ENCODE peak calls at places on chromosomes 13 and 19, in five cellular contexts. Q is SK-N-SH, L is transverse colon, K is GM23338, W is spleen. U is an unnamed sample.

GRCh38 chr13:32426191-32426980 is 1.5 kb downstream of the N4BP2L1 start:
- DNase-seq in Q (no peak), L (peak), K (no peak), W (peak), U (no peak)

GRCh38 chr13:99575376-99575775 is 74.1 kb downstream of the TM9SF2 start:
- DNase-seq in Q (no peak), L (no peak), K (peak), W (no peak), U (no peak)

GRCh38 chr13:51840141-51840540 is 4.8 kb downstream of the TMEM272 start:
- DNase-seq in Q (no peak), L (no peak), K (no peak), W (no peak), U (no peak)

GRCh38 chr19:12331211-12331941 is 2.1 kb downstream of the ZNF563 start:
- DNase-seq in Q (no peak), L (peak), K (no peak), W (peak), U (no peak)

GRCh38 chr19:32691952-32692726 is 518 bp downstream of the NUDT19 start:
- DNase-seq in Q (peak), L (peak), K (peak), W (peak), U (no peak)

GRCh38 chr13:110496281-110496680 is 65.2 kb downstream of the RAB20 start:
- DNase-seq in Q (no peak), L (no peak), K (no peak), W (no peak), U (no peak)

GRCh38 chr13:112213467-112214245 is 146.7 kb downstream of the SOX1 start:
- DNase-seq in Q (no peak), L (peak), K (no peak), W (no peak), U (no peak)

GRCh38 chr19:33456845-33457220 is 64.8 kb downstream of the PEPD start:
- DNase-seq in Q (no peak), L (no peak), K (no peak), W (peak), U (no peak)

GRCh38 chr19:35295792-35296462 is 4.0 kb downstream of the MAG start:
- DNase-seq in Q (no peak), L (peak), K (peak), W (peak), U (no peak)

GRCh38 chr13:93552596-93552995 is 326.0 kb downstream of the GPC6 start:
- DNase-seq in Q (no peak), L (no peak), K (peak), W (no peak), U (no peak)

GRCh38 chr13:47764817-47765216 is 236.3 kb downstream of the SUCLA2 start:
- DNase-seq in Q (no peak), L (no peak), K (no peak), W (no peak), U (no peak)

GRCh38 chr13:77298403-77298802 is 28.5 kb downstream of the MYCBP2 start:
- DNase-seq in Q (no peak), L (no peak), K (no peak), W (no peak), U (no peak)

GRCh38 chr19:18657590-18658365 is 20.9 kb downstream of the KLHL26 start:
- DNase-seq in Q (peak), L (no peak), K (peak), W (no peak), U (no peak)
- TF ChIP-seq POLR2AphosphoS5 in Q (no peak), L (no peak), K (no peak), W (no peak), U (peak)

DNA sequence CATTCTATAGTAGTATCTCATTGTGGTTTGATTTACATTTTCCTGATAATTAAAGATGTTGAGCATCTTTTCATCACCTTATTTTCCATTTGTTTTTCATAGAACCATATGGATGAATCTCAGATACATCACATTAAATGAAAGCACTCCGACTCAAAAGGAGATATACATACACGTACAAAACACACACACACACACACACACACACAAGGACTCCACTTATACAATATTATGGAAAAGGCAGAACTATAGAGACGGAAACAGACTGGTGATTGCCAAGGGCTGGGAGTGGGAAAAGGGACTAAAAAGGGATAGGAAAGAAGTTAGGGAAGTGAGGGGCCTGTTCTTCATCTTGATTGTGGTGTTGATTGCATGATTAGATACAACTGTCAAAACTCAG is 24.3 kb downstream of the ZNF585A start:
- DNase-seq in Q (no peak), L (no peak), K (no peak), W (no peak), U (no peak)
- H3K4me3 ChIP-seq in Q (no peak), L (no peak), K (no peak), W (no peak), U (no peak)

GRCh38 chr19:38639679-38640078 is 7.8 kb upstream of the ACTN4 start:
- DNase-seq in Q (no peak), L (no peak), K (no peak), W (no peak), U (no peak)
- TF ChIP-seq POLR2AphosphoS5 in Q (no peak), L (no peak), K (no peak), W (no peak), U (no peak)

GRCh38 chr19:10603873-10604459 is 16.9 kb upstream of the AP1M2 start:
- DNase-seq in Q (peak), L (peak), K (no peak), W (no peak), U (no peak)

GRCh38 chr19:10602330-10603083 is 15.4 kb upstream of the AP1M2 start:
- DNase-seq in Q (peak), L (peak), K (peak), W (peak), U (peak)

GRCh38 chr19:10600149-10600548 is 13.0 kb upstream of the AP1M2 start:
- DNase-seq in Q (no peak), L (no peak), K (no peak), W (no peak), U (no peak)

GRCh38 chr19:10603084-10603872 is 16.2 kb upstream of the AP1M2 start:
- DNase-seq in Q (peak), L (peak), K (peak), W (peak), U (no peak)

DNA sequence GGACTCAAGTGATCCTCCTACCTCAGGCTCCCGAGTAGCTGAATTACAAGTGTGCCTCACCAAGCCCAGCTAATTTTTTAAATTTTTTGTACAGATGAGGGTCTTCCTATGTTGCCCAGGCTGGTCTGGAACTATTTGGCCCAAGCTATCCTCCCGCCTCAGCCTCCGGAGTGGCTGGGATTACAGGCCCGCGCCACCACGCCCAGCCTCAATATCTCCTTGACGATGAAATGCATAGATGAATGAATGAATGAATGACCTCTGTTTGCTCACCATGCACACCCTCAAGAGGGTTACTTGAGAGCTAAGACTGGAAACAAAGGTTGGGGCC is 14.9 kb upstream of the AP1M2 start:
- DNase-seq in Q (no peak), L (no peak), K (no peak), W (no peak), U (no peak)
- H3K4me3 ChIP-seq in Q (no peak), L (no peak), K (no peak), W (peak), U (peak)

GRCh38 chr19:49687150-49687549 is 2.2 kb upstream of the ADM5 start:
- DNase-seq in Q (no peak), L (no peak), K (no peak), W (no peak), U (no peak)
- TF ChIP-seq POLR2AphosphoS5 in Q (no peak), L (no peak), K (no peak), W (no peak), U (no peak)

GRCh38 chr13:28297341-28297740 is 159.0 kb downstream of the PAN3 start:
- DNase-seq in Q (no peak), L (no peak), K (peak), W (no peak), U (no peak)

GRCh38 chr13:28301839-28302238 is 163.5 kb downstream of the PAN3 start:
- DNase-seq in Q (no peak), L (no peak), K (peak), W (no peak), U (no peak)

DNA sequence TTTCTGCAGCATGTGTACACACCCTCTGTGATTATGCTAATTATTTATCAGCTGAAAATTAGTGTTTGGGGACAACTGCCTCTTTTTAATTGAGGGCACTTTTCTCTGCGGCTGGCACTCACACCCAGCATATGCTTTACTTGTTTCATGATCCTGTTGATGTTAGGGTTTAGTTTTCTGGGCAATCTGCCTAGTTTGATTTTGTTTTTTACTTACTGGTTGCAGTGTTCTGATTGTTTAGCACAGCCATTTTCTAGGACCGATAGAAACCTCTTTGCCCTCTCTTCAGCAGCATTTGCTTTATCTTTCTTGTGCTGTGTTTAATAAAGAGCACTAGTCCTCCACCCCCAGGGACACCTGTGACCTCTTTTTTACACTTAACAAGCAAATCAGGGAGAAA is 161.6 kb downstream of the PAN3 start:
- DNase-seq in Q (no peak), L (no peak), K (no peak), W (no peak), U (no peak)
- H3K4me3 ChIP-seq in Q (no peak), L (no peak), K (no peak), W (no peak), U (no peak)

DNA sequence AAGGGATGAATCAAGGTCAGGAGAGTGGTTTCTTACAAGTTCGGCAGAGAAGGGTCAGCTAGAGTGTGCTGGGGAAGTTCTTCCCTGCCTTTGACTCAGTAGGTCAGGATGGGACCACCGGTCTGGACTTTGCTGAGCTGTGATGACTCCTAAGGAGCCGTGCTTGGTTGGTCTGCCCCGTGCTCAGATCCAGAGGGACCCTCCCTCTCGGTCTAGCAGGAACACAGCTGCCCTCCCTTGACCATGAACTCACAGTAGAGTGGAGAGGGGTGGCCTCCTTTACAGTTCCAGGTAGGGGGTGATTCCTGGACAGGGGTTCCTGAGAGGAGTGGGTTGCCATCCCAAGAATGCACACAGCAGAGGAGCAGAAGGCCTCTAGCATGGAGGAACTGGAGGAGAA is 4.3 kb downstream of the RPS19 start:
- DNase-seq in Q (no peak), L (no peak), K (no peak), W (no peak), U (no peak)
- TF ChIP-seq POLR2AphosphoS5 in Q (no peak), L (no peak), K (peak), W (peak), U (no peak)

DNA sequence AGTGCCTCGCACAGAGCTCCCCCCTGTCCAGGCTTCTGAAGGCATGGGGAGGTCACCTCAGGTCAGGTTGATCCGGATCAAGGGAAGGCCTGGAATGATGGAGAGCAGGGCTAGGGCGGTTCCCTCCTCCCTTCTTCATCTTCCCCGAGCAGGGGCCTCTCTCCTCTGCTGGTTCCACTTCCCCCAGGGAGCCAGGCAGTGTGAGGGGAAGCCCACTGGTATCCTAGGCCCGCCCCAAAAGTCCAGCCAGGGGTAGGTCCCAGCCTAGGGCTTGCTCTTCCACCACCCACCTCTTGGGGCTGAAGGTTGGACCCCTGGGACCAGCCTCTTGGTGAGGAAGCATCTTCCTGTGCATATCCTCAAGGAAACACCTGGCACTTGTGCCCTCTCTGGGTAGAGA is 16.4 kb upstream of the PRR19 start:
- DNase-seq in Q (no peak), L (no peak), K (no peak), W (peak), U (no peak)
- H3K4me3 ChIP-seq in Q (peak), L (no peak), K (peak), W (peak), U (peak)

DNA sequence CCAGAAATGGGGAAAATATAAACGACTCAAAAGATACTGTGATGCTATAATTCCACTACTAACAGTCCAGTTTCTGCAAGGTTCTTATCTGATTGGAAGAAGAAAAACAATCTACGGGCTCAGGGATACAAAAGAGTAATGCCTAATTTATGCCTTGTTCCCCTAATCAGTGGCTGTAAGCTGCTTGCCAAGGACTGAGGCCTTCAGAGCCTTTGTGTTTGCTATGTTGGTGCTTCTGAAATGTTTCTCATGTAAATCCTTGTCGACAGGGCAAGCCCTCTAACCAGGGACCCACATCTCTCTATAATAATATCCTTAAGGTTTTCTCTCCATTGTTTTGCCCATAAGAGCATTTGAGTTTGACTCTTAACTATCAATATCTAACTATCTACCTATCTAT is 89.7 kb upstream of the CLDN10 start:
- DNase-seq in Q (no peak), L (no peak), K (no peak), W (no peak), U (no peak)
- TF ChIP-seq POLR2AphosphoS5 in Q (no peak), L (no peak), K (no peak), W (no peak), U (no peak)